ENCODE peak calls at places on chromosomes 2 and 18, in four cellular contexts. One of them, this sample, is unnamed. For H3K36me3, the result is how much of the 10 kb centered on the place peaks cover.

GRCh38 chr18:6731197-6731596 is 1.7 kb downstream of the ARHGAP28 start:
- DNase-seq in fibroblast of lung: peak
- DNase-seq in colonic mucosa: no peak
- DNase-seq in IMR-90: peak
- DNase-seq in this sample: no peak

GRCh38 chr2:186690796-186691195 is 3.1 kb upstream of the FAM171B start:
- DNase-seq in fibroblast of lung: no peak
- DNase-seq in colonic mucosa: no peak
- DNase-seq in IMR-90: peak
- DNase-seq in this sample: no peak

GRCh38 chr2:36380624-36381481 is 25.3 kb downstream of the CRIM1 start:
- DNase-seq in fibroblast of lung: peak
- DNase-seq in colonic mucosa: peak
- DNase-seq in IMR-90: no peak
- DNase-seq in this sample: no peak

GRCh38 chr2:223114170-223114569 is 62.2 kb downstream of the KCNE4 start:
- DNase-seq in fibroblast of lung: no peak
- DNase-seq in colonic mucosa: no peak
- DNase-seq in IMR-90: no peak
- DNase-seq in this sample: no peak

GRCh38 chr18:58603365-58604067 is 25.4 kb downstream of the ALPK2 start:
- DNase-seq in fibroblast of lung: peak
- DNase-seq in colonic mucosa: no peak
- DNase-seq in IMR-90: peak
- DNase-seq in this sample: no peak

GRCh38 chr2:238570926-238571325 is 144.2 kb downstream of the ASB1 start:
- DNase-seq in fibroblast of lung: no peak
- DNase-seq in colonic mucosa: no peak
- DNase-seq in IMR-90: no peak
- DNase-seq in this sample: no peak

GRCh38 chr2:88671786-88672427 is 19.6 kb upstream of the RPIA start:
- DNase-seq in fibroblast of lung: peak
- DNase-seq in colonic mucosa: no peak
- DNase-seq in IMR-90: peak
- DNase-seq in this sample: no peak

GRCh38 chr2:12856934-12857660 is 140.4 kb downstream of the TRIB2 start:
- DNase-seq in fibroblast of lung: peak
- DNase-seq in colonic mucosa: no peak
- DNase-seq in IMR-90: peak
- DNase-seq in this sample: no peak

GRCh38 chr2:30512243-30512866 is 65.3 kb downstream of the LCLAT1 start:
- DNase-seq in fibroblast of lung: no peak
- DNase-seq in colonic mucosa: no peak
- DNase-seq in IMR-90: no peak
- DNase-seq in this sample: no peak

GRCh38 chr18:48608581-48608980 is 69.8 kb downstream of the CTIF start:
- DNase-seq in fibroblast of lung: no peak
- DNase-seq in colonic mucosa: no peak
- DNase-seq in IMR-90: no peak
- DNase-seq in this sample: no peak

GRCh38 chr2:29056452-29056851 is 17.9 kb downstream of the PCARE start:
- DNase-seq in fibroblast of lung: no peak
- DNase-seq in colonic mucosa: no peak
- DNase-seq in IMR-90: no peak
- DNase-seq in this sample: no peak

GRCh38 chr2:99607454-99607853 is 117.6 kb upstream of the REV1 start:
- DNase-seq in fibroblast of lung: no peak
- DNase-seq in colonic mucosa: no peak
- DNase-seq in IMR-90: no peak
- DNase-seq in this sample: no peak

GRCh38 chr2:226524381-226524843 is 275.2 kb downstream of the IRS1 start:
- DNase-seq in fibroblast of lung: peak
- DNase-seq in colonic mucosa: no peak
- DNase-seq in IMR-90: peak
- DNase-seq in this sample: no peak

GRCh38 chr2:67213270-67213670 is 183.9 kb upstream of the ETAA1 start:
- DNase-seq in fibroblast of lung: no peak
- DNase-seq in colonic mucosa: no peak
- DNase-seq in IMR-90: no peak
- DNase-seq in this sample: no peak

GRCh38 chr18:1498216-1498615 is 593.5 kb downstream of the ADCYAP1 start:
- DNase-seq in fibroblast of lung: no peak
- DNase-seq in colonic mucosa: no peak
- DNase-seq in IMR-90: no peak
- DNase-seq in this sample: no peak

GRCh38 chr2:12675352-12675795 is 41.4 kb upstream of the TRIB2 start:
- DNase-seq in fibroblast of lung: peak
- DNase-seq in colonic mucosa: no peak
- DNase-seq in IMR-90: peak
- DNase-seq in this sample: no peak

GRCh38 chr2:119225084-119225864 is 1.6 kb downstream of the STEAP3 start:
- DNase-seq in fibroblast of lung: no peak
- DNase-seq in colonic mucosa: peak
- DNase-seq in IMR-90: peak
- DNase-seq in this sample: no peak

GRCh38 chr2:193895226-193895625 is 1700.5 kb upstream of the TMEFF2 start:
- DNase-seq in fibroblast of lung: no peak
- DNase-seq in colonic mucosa: no peak
- DNase-seq in IMR-90: no peak
- DNase-seq in this sample: no peak

GRCh38 chr2:202360646-202361045 is 15.5 kb upstream of the BMPR2 start:
- DNase-seq in fibroblast of lung: no peak
- DNase-seq in colonic mucosa: no peak
- DNase-seq in IMR-90: no peak
- DNase-seq in this sample: no peak

GRCh38 chr2:101571951-101572350 is 97.0 kb upstream of the RFX8 start:
- DNase-seq in fibroblast of lung: no peak
- DNase-seq in colonic mucosa: no peak
- DNase-seq in IMR-90: no peak
- DNase-seq in this sample: no peak

GRCh38 chr18:7840445-7840844 is 273.3 kb downstream of the PTPRM start:
- DNase-seq in fibroblast of lung: no peak
- DNase-seq in colonic mucosa: no peak
- DNase-seq in IMR-90: no peak
- DNase-seq in this sample: no peak

GRCh38 chr18:59268722-59269562 is 4.3 kb downstream of the RAX start:
- DNase-seq in fibroblast of lung: peak
- DNase-seq in colonic mucosa: no peak
- DNase-seq in IMR-90: no peak
- DNase-seq in this sample: no peak

GRCh38 chr18:55320399-55321255 is 267.4 kb downstream of the TCF4 start:
- DNase-seq in fibroblast of lung: peak
- DNase-seq in colonic mucosa: no peak
- DNase-seq in IMR-90: peak
- DNase-seq in this sample: no peak

GRCh38 chr18:10089881-10090280 is 176.1 kb downstream of the VAPA start:
- DNase-seq in fibroblast of lung: no peak
- DNase-seq in colonic mucosa: no peak
- DNase-seq in IMR-90: no peak
- DNase-seq in this sample: no peak

GRCh38 chr2:190415794-190416729 is 7.9 kb downstream of the MFSD6 start:
- DNase-seq in fibroblast of lung: no peak
- DNase-seq in colonic mucosa: no peak
- DNase-seq in IMR-90: no peak
- DNase-seq in this sample: no peak

GRCh38 chr2:173205375-173205774 is 129.7 kb downstream of the MAP3K20 start:
- DNase-seq in fibroblast of lung: peak
- DNase-seq in colonic mucosa: no peak
- DNase-seq in IMR-90: peak
- DNase-seq in this sample: peak

GRCh38 chr2:10317646-10318045 is 14.9 kb downstream of the HPCAL1 start:
- DNase-seq in fibroblast of lung: no peak
- DNase-seq in colonic mucosa: no peak
- DNase-seq in IMR-90: no peak
- DNase-seq in this sample: no peak

GRCh38 chr2:227365833-227366232 is 13.3 kb downstream of the TM4SF20 start:
- DNase-seq in fibroblast of lung: peak
- DNase-seq in colonic mucosa: no peak
- DNase-seq in IMR-90: peak
- DNase-seq in this sample: no peak

GRCh38 chr18:70384181-70384790 is 95.4 kb downstream of the SOCS6 start:
- DNase-seq in fibroblast of lung: peak
- DNase-seq in colonic mucosa: peak
- DNase-seq in IMR-90: peak
- DNase-seq in this sample: no peak

GRCh38 chr2:72427022-72427861 is 279.6 kb upstream of the CYP26B1 start:
- DNase-seq in fibroblast of lung: no peak
- DNase-seq in colonic mucosa: no peak
- DNase-seq in IMR-90: no peak
- DNase-seq in this sample: no peak

GRCh38 chr2:117562654-117563053 is 251.8 kb upstream of the DDX18 start:
- DNase-seq in fibroblast of lung: no peak
- DNase-seq in colonic mucosa: no peak
- DNase-seq in IMR-90: no peak
- DNase-seq in this sample: no peak

GRCh38 chr2:105388971-105389381 is 9.9 kb downstream of the FHL2 start:
- DNase-seq in fibroblast of lung: peak
- DNase-seq in colonic mucosa: no peak
- DNase-seq in IMR-90: peak
- DNase-seq in this sample: no peak

GRCh38 chr2:119703526-119703925 is 24.5 kb downstream of the TMEM177 start:
- DNase-seq in fibroblast of lung: no peak
- DNase-seq in colonic mucosa: no peak
- DNase-seq in IMR-90: no peak
- DNase-seq in this sample: no peak

GRCh38 chr2:23273786-23274185 is 111.2 kb upstream of the KLHL29 start:
- DNase-seq in fibroblast of lung: no peak
- DNase-seq in colonic mucosa: no peak
- DNase-seq in IMR-90: no peak
- DNase-seq in this sample: no peak

GRCh38 chr2:188399159-188399558 is 107.5 kb downstream of the GULP1 start:
- DNase-seq in fibroblast of lung: peak
- DNase-seq in colonic mucosa: no peak
- DNase-seq in IMR-90: peak
- DNase-seq in this sample: no peak

GRCh38 chr18:22052405-22053105 is 116.8 kb upstream of the GATA6 start:
- DNase-seq in fibroblast of lung: no peak
- DNase-seq in colonic mucosa: peak
- DNase-seq in IMR-90: no peak
- DNase-seq in this sample: no peak

GRCh38 chr2:46954951-46955571 is 39.5 kb upstream of the MCFD2 start:
- DNase-seq in fibroblast of lung: peak
- DNase-seq in colonic mucosa: peak
- DNase-seq in IMR-90: peak
- DNase-seq in this sample: peak

GRCh38 chr18:79708412-79708811 is 28.8 kb downstream of the CTDP1 start:
- DNase-seq in fibroblast of lung: no peak
- DNase-seq in colonic mucosa: no peak
- DNase-seq in IMR-90: no peak
- DNase-seq in this sample: no peak

GRCh38 chr2:56130463-56131070 is 53.2 kb upstream of the CCDC85A start:
- DNase-seq in fibroblast of lung: peak
- DNase-seq in colonic mucosa: no peak
- DNase-seq in IMR-90: peak
- DNase-seq in this sample: no peak

DNA sequence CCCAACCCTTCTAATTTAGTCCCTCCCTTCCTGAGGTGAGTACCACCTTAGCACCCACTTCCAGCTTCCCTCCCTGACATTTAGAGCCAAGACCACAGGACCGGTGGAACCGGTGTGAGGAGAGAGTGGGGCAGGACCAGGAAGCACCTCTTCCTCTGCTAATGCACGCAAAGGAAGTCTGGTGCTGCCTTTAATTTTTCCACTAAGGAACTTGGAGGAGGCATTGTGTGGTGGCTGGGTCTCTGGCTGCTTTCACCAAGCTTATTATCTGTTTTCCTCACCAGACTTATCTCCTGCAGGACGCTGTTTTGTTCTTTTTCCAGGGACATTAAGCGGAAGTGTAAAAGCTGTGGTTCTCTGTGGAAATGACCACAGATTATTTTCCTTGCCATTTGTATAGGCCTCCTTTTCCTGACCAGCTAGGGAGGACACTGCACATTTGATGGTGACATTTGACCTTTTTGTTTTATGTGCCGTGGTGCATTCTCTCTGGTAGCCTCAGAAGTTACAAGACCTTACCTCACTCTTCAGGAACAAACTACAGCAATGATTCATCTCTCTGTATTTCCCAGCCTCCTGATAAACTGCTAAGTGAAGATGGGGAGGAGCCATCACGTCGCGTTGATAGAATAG is 39.8 kb upstream of the SPTBN1 start:
- DNase-seq in fibroblast of lung: peak
- DNase-seq in colonic mucosa: no peak
- DNase-seq in IMR-90: peak
- DNase-seq in this sample: peak
- TF ChIP-seq CTCF in fibroblast of lung: no peak
- TF ChIP-seq CTCF in colonic mucosa: no peak
- TF ChIP-seq CTCF in IMR-90: no peak
- TF ChIP-seq CTCF in this sample: no peak

DNA sequence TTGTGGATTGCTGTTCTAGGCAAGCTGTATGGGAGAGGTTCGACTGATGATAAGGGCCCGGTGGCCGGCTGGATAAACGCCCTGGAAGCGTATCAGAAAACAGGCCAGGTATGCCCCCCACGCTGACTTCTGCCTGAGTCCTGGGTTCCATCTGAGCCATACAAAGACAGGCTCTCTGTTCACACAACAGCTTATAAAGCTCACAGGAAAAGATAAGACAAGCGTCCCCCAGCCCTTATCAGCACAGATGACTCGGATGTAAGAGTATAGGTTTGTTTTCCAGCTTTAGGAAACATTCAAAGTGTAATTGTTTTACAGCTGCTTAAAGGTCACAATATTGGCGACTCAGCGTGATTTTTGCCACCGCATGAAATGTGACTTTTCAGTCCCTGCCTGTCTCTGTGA is 12.7 kb downstream of the CNDP2 start:
- DNase-seq in fibroblast of lung: no peak
- DNase-seq in colonic mucosa: no peak
- DNase-seq in IMR-90: no peak
- DNase-seq in this sample: no peak
- H3K36me3 ChIP-seq in fibroblast of lung: under half
- H3K36me3 ChIP-seq in colonic mucosa: under half
- H3K36me3 ChIP-seq in IMR-90: half or more
- H3K36me3 ChIP-seq in this sample: half or more

DNA sequence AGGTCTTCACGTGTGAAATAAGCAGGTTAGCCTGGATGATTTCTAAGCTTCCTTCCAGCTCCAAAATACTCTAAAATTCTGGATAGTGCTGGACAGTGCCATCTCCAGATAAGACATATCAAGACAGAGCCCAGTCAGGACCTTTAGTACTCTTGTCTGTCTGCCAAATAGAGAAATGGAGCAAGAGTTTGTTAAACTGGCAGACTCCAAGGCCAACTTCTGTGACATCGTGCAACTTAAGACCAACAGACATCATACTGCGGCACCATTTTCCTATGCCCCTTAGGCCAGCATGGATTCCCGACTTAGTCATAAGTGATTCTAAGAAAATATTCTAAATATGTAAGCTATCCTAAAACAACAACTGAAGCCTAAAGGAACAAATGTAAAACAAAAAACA is 118.6 kb downstream of the RBMS1 start:
- DNase-seq in fibroblast of lung: peak
- DNase-seq in colonic mucosa: no peak
- DNase-seq in IMR-90: peak
- DNase-seq in this sample: no peak
- TF ChIP-seq CTCF in fibroblast of lung: no peak
- TF ChIP-seq CTCF in colonic mucosa: no peak
- TF ChIP-seq CTCF in IMR-90: no peak
- TF ChIP-seq CTCF in this sample: no peak

GRCh38 chr2:128178650-128179460 is 87.9 kb downstream of the UGGT1 start:
- DNase-seq in fibroblast of lung: peak
- DNase-seq in colonic mucosa: peak
- DNase-seq in IMR-90: peak
- DNase-seq in this sample: peak
- H3K36me3 ChIP-seq in fibroblast of lung: under half
- H3K36me3 ChIP-seq in colonic mucosa: under half
- H3K36me3 ChIP-seq in IMR-90: under half
- H3K36me3 ChIP-seq in this sample: half or more